ENCODE peak calls at places on chromosome 15, in nine cellular contexts. T, R, G, J, P, B, I, O and C are unnamed samples.

GRCh38 chr15:99983894-99984293 is 250.7 kb upstream of the LYSMD4 start:
- DNase-seq in O (peak), P (peak), T (no peak), I (no peak), B (no peak), J (no peak), G (no peak), R (no peak), C (no peak)

GRCh38 chr15:69082556-69082955 is 68.1 kb downstream of the NOX5 start:
- DNase-seq in B (no peak), J (no peak), R (no peak), O (no peak), P (no peak), G (no peak), T (no peak), I (no peak), C (no peak)

GRCh38 chr15:29470794-29471193 is 201.2 kb upstream of the NSMCE3 start:
- DNase-seq in O (no peak), B (no peak), J (peak), R (no peak), G (no peak), I (no peak), T (no peak), P (no peak), C (no peak)

GRCh38 chr15:66885281-66885915 is 180.0 kb upstream of the SMAD3 start:
- DNase-seq in O (no peak), J (no peak), I (no peak), B (no peak), G (no peak), R (no peak), T (no peak), P (no peak), C (no peak)

GRCh38 chr15:67386947-67387346 is 132.4 kb downstream of the IQCH start:
- DNase-seq in G (no peak), B (no peak), T (no peak), J (no peak), O (no peak), R (no peak), I (no peak), P (no peak), C (no peak)

GRCh38 chr15:41894791-41895463 is 1.1 kb upstream of the SPTBN5 start:
- DNase-seq in T (peak), J (peak), O (peak), R (peak), B (peak), G (peak), I (peak), P (peak), C (peak)

GRCh38 chr15:56984681-56985515 is 66.5 kb downstream of the TCF12 start:
- DNase-seq in P (no peak), R (no peak), G (no peak), B (no peak), O (no peak), I (no peak), J (no peak), T (no peak), C (peak)

GRCh38 chr15:70867911-70868467 is 14.0 kb upstream of the LARP6 start:
- DNase-seq in R (no peak), G (no peak), O (no peak), J (no peak), B (no peak), P (no peak), I (no peak), T (no peak), C (no peak)

GRCh38 chr15:67049351-67050044 is 15.9 kb upstream of the SMAD3 start:
- DNase-seq in P (no peak), J (peak), B (no peak), O (no peak), T (no peak), G (no peak), I (no peak), R (no peak), C (no peak)

GRCh38 chr15:28944286-28944685 is 58.5 kb downstream of the APBA2 start:
- DNase-seq in O (peak), B (no peak), T (no peak), I (no peak), J (no peak), G (no peak), P (peak), R (no peak), C (no peak)